ENCODE peak calls at places on chromosome 9, in five cellular contexts. I, M, T, V and Z are unnamed samples.

GRCh38 chr9:122742003-122742402 is at the start of gene OR1L6:
- DNase-seq in I (no peak), M (no peak), T (no peak), V (no peak), Z (no peak)

GRCh38 chr9:131169567-131169966 is 44.2 kb downstream of the NUP214 start:
- DNase-seq in I (no peak), M (no peak), T (no peak), V (no peak), Z (no peak)

GRCh38 chr9:70390922-70391321 is 23.5 kb downstream of the KLF9 start:
- DNase-seq in I (no peak), M (no peak), T (no peak), V (no peak), Z (no peak)

GRCh38 chr9:70133253-70134208 is 89.9 kb downstream of the MAMDC2 start:
- DNase-seq in I (no peak), M (no peak), T (no peak), V (no peak), Z (no peak)

GRCh38 chr9:125484632-125485282 is 222.3 kb downstream of the MAPKAP1 start:
- DNase-seq in I (peak), M (no peak), T (peak), V (no peak), Z (no peak)

GRCh38 chr9:88567870-88568269 is 32.9 kb downstream of the NXNL2 start:
- DNase-seq in I (no peak), M (no peak), T (no peak), V (no peak), Z (no peak)

GRCh38 chr9:111429175-111429574 is 55.0 kb downstream of the ECPAS start:
- DNase-seq in I (no peak), M (no peak), T (peak), V (no peak), Z (no peak)

GRCh38 chr9:97954550-97954989 is 16.6 kb upstream of the HEMGN start:
- DNase-seq in I (peak), M (peak), T (no peak), V (peak), Z (peak)

GRCh38 chr9:114931407-114931806 is 1.0 kb upstream of the TNFSF8 start:
- DNase-seq in I (no peak), M (no peak), T (no peak), V (no peak), Z (no peak)

GRCh38 chr9:114932502-114932901 is 2.1 kb upstream of the TNFSF8 start:
- DNase-seq in I (no peak), M (no peak), T (no peak), V (no peak), Z (no peak)

GRCh38 chr9:114930063-114930812 is at the start of gene TNFSF8:
- DNase-seq in I (no peak), M (no peak), T (no peak), V (no peak), Z (no peak)

GRCh38 chr9:114928092-114928491 is 2.3 kb downstream of the TNFSF8 start:
- DNase-seq in I (no peak), M (no peak), T (no peak), V (no peak), Z (no peak)

GRCh38 chr9:114929166-114929565 is 1.2 kb downstream of the TNFSF8 start:
- DNase-seq in I (no peak), M (no peak), T (no peak), V (no peak), Z (no peak)
- H2AFZ ChIP-seq in I (no peak), M (no peak), T (no peak), V (no peak), Z (no peak)

GRCh38 chr9:14908221-14909206 is 1.7 kb downstream of the FREM1 start:
- DNase-seq in I (no peak), M (no peak), T (no peak), V (no peak), Z (no peak)

GRCh38 chr9:14911046-14911445 is 818 bp upstream of the FREM1 start:
- DNase-seq in I (no peak), M (no peak), T (no peak), V (no peak), Z (no peak)

GRCh38 chr9:14912849-14913248 is 2.6 kb upstream of the FREM1 start:
- DNase-seq in I (no peak), M (no peak), T (no peak), V (no peak), Z (no peak)

GRCh38 chr9:14909631-14910177 is 524 bp downstream of the FREM1 start:
- DNase-seq in I (no peak), M (no peak), T (no peak), V (no peak), Z (peak)

GRCh38 chr9:14910178-14910805 is at the start of gene FREM1:
- DNase-seq in I (peak), M (peak), T (no peak), V (peak), Z (no peak)
- H4K8ac ChIP-seq in I (peak), M (no peak), T (no peak), V (peak), Z (peak)

GRCh38 chr9:33267368-33267767 is 2.5 kb downstream of the CHMP5 start:
- DNase-seq in I (no peak), M (no peak), T (no peak), V (no peak), Z (no peak)
- H3K4me3 ChIP-seq in I (no peak), M (no peak), T (no peak), V (no peak), Z (no peak)

DNA sequence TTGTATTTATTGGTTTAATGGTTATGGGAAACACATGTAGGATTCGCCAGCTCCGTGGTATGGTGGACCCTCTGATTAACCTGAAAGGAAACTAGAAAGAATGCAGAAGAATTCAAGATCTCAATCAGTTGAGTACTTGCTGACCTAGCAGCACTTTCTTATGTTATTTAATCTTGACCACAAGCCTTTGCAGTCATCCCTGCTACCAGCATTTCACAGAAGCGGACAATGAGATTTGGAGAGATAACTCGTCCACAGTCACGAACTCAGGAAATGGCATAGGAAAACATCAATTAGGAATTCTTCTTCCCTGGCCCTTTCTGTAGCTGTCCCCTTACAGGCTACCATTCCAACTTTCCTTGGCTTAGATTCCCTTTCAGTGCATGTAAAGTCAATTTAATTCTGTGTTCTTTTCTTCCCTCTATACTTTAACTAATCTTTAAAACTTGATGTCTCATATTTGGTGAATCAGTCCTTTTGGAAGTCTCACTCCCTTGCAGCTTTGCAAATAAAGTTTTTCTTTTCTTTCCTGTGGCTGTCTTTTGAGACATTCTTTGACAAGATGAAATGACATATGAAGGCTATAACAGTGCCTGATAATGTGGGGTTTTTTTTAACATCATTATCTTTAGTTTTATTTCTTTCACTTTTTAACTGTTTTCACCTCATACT is 1.3 kb upstream of the SLC44A1 start:
- DNase-seq in I (peak), M (no peak), T (peak), V (no peak), Z (peak)
- H2AFZ ChIP-seq in I (no peak), M (peak), T (peak), V (no peak), Z (no peak)

DNA sequence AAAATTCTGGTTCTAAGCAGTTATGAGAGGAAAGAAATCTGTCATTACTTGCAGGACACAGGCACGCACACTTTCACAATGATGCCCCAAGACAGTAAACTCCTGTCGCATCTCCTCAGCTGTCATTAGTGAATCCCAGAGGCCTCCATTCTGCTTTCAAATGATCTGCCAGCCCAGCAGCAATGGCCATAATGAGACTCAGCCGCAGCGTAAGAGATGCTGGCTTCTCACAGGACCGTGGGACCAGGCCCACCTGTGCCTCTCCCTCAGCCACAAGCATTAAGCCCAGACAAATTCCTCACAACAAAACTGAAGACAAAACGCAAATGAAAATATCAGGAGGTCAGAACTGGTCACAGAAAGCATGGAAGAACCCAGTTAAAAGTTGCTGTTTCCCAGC is 98.0 kb upstream of the VLDLR start:
- DNase-seq in I (no peak), M (no peak), T (no peak), V (no peak), Z (no peak)
- H4K8ac ChIP-seq in I (no peak), M (no peak), T (no peak), V (no peak), Z (no peak)

GRCh38 chr9:35730486-35730854 is 1.5 kb downstream of the TLN1 start:
- DNase-seq in I (no peak), M (no peak), T (no peak), V (no peak), Z (no peak)

GRCh38 chr9:35727676-35728040 is 4.3 kb downstream of the TLN1 start:
- DNase-seq in I (no peak), M (no peak), T (no peak), V (no peak), Z (no peak)

GRCh38 chr9:35729700-35730485 is 2.1 kb downstream of the TLN1 start:
- DNase-seq in I (peak), M (peak), T (peak), V (no peak), Z (no peak)

GRCh38 chr9:35728041-35728971 is 3.7 kb downstream of the TLN1 start:
- DNase-seq in I (peak), M (peak), T (peak), V (peak), Z (peak)

DNA sequence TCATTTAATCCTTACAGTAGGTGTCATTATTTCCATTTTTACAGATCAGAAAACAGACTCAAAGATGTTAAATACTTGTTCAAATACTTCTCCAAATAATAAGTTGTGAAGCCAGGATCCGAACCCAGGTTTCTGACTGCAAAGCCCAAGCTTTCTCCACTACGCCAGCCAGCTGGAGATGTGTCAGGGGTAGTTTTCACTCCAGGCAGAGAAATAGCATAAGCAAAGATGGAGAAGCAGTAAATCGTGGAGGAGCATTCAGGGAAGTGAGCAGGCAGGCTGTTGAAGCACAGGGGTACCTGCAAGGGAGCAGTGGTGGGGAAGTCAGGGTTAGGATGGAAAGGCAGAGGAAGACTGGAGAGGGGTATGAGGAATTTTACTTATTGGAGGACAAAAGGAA is 2.9 kb downstream of the TLN1 start:
- DNase-seq in I (peak), M (no peak), T (peak), V (no peak), Z (no peak)
- H3K4me3 ChIP-seq in I (peak), M (peak), T (peak), V (peak), Z (no peak)

GRCh38 chr9:76912631-76913275 is 6.8 kb upstream of the PRUNE2 start:
- DNase-seq in I (peak), M (no peak), T (peak), V (no peak), Z (no peak)

GRCh38 chr9:76910861-76911260 is 4.9 kb upstream of the PRUNE2 start:
- DNase-seq in I (no peak), M (no peak), T (no peak), V (no peak), Z (no peak)

GRCh38 chr9:76916231-76916630 is 10.3 kb upstream of the PRUNE2 start:
- DNase-seq in I (no peak), M (no peak), T (no peak), V (no peak), Z (no peak)

GRCh38 chr9:76911971-76912370 is 6.1 kb upstream of the PRUNE2 start:
- DNase-seq in I (no peak), M (no peak), T (no peak), V (no peak), Z (no peak)

GRCh38 chr9:76913467-76913866 is 7.6 kb upstream of the PRUNE2 start:
- DNase-seq in I (no peak), M (no peak), T (no peak), V (no peak), Z (no peak)
- H2AFZ ChIP-seq in I (no peak), M (no peak), T (no peak), V (no peak), Z (no peak)

GRCh38 chr9:99368341-99369326 is 146.6 kb downstream of the SEC61B start:
- DNase-seq in I (peak), M (peak), T (peak), V (no peak), Z (peak)
- H4K8ac ChIP-seq in I (peak), M (no peak), T (peak), V (peak), Z (no peak)

GRCh38 chr9:135969064-135969683 is 8.0 kb upstream of the UBAC1 start:
- DNase-seq in I (peak), M (no peak), T (peak), V (no peak), Z (no peak)
- H3K4me3 ChIP-seq in I (no peak), M (no peak), T (no peak), V (no peak), Z (no peak)

GRCh38 chr9:94639996-94640376 is 668 bp upstream of the FBP1 start:
- DNase-seq in I (no peak), M (no peak), T (no peak), V (peak), Z (peak)
- H2AFZ ChIP-seq in I (no peak), M (peak), T (peak), V (no peak), Z (no peak)